ENCODE peak calls at places on chromosome 12, in six cellular contexts. G is neuronal stem cell; E is left ventricle myocardium inferior; M is suprapubic skin; C is cardiac muscle cell; P is CD4-positive, CD25-positive, alpha-beta regulatory T cell. H is an unnamed sample. For H3K27me3 and H3K4me1, the result is how much of the 10 kb centered on the place peaks cover.

GRCh38 chr12:103960567-103961227 is 5.0 kb upstream of the TDG start:
- DNase-seq in M (no peak), E (no peak), P (no peak), C (no peak), G (no peak), H (no peak)

GRCh38 chr12:63978519-63978918 is 134.0 kb downstream of the SRGAP1 start:
- DNase-seq in M (no peak), E (no peak), C (peak), P (no peak), G (no peak), H (no peak)

GRCh38 chr12:124737772-124738635 is 125.7 kb downstream of the SCARB1 start:
- DNase-seq in M (no peak), C (no peak), E (no peak), G (no peak), P (no peak), H (no peak)

GRCh38 chr12:116136340-116136739 is 141.2 kb downstream of the MED13L start:
- DNase-seq in C (peak), M (no peak), G (no peak), P (no peak), E (no peak), H (no peak)

GRCh38 chr12:12379831-12380730 is 23.2 kb downstream of the BORCS5 start:
- DNase-seq in M (no peak), C (peak), G (no peak), P (peak), E (no peak), H (no peak)

GRCh38 chr12:120847392-120848157 is 56.6 kb downstream of the SPPL3 start:
- DNase-seq in E (no peak), G (no peak), C (no peak), M (no peak), P (no peak), H (no peak)

GRCh38 chr12:105301696-105302095 is 28.8 kb upstream of the C12orf75 start:
- DNase-seq in G (no peak), E (no peak), C (no peak), P (no peak), M (no peak), H (no peak)

GRCh38 chr12:81610955-81611889 is 147.9 kb downstream of the PPFIA2 start:
- DNase-seq in M (no peak), E (no peak), G (no peak), P (no peak), C (peak), H (no peak)

GRCh38 chr12:52007158-52007921 is 594 bp downstream of the TAMALIN start:
- DNase-seq in G (no peak), C (peak), E (peak), P (peak), M (no peak), H (peak)

GRCh38 chr12:59194794-59195193 is 274.5 kb upstream of the LRIG3 start:
- DNase-seq in E (no peak), C (no peak), G (no peak), M (no peak), P (no peak), H (no peak)

GRCh38 chr12:93142881-93143280 is 213.8 kb upstream of the EEA1 start:
- DNase-seq in E (no peak), P (no peak), C (no peak), G (no peak), M (no peak), H (no peak)

DNA sequence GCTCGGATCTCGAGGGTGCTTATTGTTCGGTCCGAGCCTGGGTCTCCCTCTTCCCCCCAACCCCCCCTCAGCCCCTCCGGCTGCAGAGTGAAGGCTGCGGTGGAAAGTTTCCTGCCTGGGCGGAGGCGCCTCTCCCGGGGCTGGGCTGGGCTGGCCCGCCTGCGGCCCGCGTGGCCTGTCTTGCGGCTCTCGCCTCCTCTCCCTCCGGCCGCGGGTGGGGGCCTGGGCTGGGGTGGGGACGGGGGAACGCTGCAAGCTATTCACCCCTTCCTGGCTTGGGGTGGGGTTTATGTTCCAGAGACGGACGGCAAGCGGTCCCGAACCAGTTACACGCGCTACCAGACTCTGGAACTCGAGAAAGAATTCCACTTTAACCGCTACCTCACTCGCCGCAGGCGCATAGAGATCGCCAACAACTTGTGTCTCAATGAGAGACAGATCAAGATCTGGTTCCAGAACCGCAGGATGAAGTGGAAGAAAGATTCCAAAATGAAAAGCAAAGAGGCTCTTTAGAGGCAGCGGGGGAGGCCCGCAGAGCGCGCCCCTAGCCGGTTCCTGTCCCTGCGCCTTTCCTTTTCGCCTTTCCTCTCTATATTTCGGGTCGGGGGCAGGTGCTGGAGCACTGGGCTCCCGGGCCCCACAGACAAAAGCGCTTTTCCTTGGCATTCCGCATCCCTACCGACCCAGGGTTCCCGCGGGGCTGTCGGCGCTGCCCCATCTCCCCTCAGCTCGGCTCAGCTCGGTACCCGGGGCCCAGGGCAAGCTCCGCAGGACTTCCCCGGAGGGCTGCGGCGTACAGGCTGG is 1.3 kb downstream of the HOXC5 start:
- DNase-seq in P (no peak), C (no peak), G (no peak), M (peak), E (no peak), H (no peak)
- H3K27me3 ChIP-seq in P (under half), C (half or more), G (half or more), M (under half), E (half or more), H (under half)

DNA sequence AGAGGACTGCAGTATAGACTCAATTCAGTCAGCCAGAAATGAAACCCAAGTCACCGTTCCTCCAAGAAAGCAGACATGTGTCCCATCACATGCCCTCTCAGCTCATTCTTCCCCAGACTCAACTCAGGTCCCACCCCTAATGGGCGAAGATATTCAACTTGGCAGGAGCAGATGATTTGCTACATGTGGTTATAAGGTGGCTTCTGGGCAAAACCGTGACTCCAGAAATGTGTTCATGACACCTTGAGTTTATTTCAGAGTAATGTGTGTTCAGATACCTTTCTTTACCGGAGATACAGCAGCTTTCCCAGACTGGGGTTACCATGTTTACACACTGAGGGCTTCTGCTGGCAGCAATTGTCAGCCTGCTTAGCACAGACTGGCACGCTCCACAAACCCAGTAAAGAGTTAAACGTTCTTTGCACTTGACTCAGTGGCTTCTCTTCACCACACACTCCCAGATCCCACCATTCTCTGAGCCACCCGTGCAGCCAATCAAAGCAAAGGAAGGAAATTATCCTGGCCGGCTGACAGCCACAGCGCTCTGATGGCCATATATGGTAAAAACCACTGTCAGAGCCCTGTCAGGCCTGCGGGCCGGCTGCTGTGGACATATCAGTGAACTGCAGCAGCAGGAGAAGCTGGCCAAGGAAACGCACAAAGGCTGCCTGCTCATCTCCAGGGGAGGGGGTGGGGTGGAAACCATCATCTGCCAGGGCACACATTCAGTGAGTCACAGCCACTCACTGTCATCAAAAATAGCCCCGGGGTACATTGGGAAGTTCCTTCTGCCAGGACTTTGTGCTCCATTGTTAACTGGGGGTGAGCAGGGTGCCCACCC is 39.9 kb downstream of the CORO1C start:
- DNase-seq in C (peak), M (peak), E (peak), G (peak), P (peak), H (peak)
- H3K4me1 ChIP-seq in C (half or more), M (half or more), E (half or more), G (under half), P (under half), H (under half)

GRCh38 chr12:57606399-57606798 is 1.8 kb downstream of the DTX3 start:
- DNase-seq in M (no peak), E (no peak), C (no peak), G (no peak), P (no peak), H (no peak)
- H3K27ac ChIP-seq in M (no peak), E (peak), C (no peak), G (no peak), P (no peak), H (no peak)

GRCh38 chr12:53986686-53987180 is 1.8 kb downstream of the HOXC10 start:
- DNase-seq in M (no peak), P (no peak), C (no peak), E (no peak), G (no peak), H (no peak)
- H3K27me3 ChIP-seq in M (half or more), P (half or more), C (half or more), E (half or more), G (half or more), H (half or more)

H was measured in naive thymus-derived CD4-positive, alpha-beta T cell.